ENCODE peak calls at places on chromosomes 4 and X, in six cellular contexts. D is body of pancreas, X is HCT116, W is IMR-90, F is GM12878, Z is transverse colon. N is an unnamed sample. For H3K4me1, the result is how much of the 10 kb centered on the place peaks cover.

GRCh38 chrX:47581731-47582647 is at the start of gene TIMP1:
- DNase-seq in D (peak), X (peak), W (peak), F (peak), Z (peak), N (peak)

GRCh38 chrX:16804923-16805464 is 18.7 kb downstream of the TXLNG start:
- DNase-seq in D (no peak), X (no peak), W (no peak), F (no peak), Z (no peak), N (no peak)

GRCh38 chrX:5242091-5242790 is 986.4 kb downstream of the NLGN4X start:
- DNase-seq in D (no peak), X (no peak), W (no peak), F (no peak), Z (no peak), N (no peak)

GRCh38 chr4:110840221-110840654 is 217.4 kb upstream of the PITX2 start:
- DNase-seq in D (no peak), X (no peak), W (peak), F (no peak), Z (no peak), N (no peak)

GRCh38 chrX:153556767-153557166 is 39.3 kb downstream of the ATP2B3 start:
- DNase-seq in D (no peak), X (no peak), W (no peak), F (no peak), Z (no peak), N (no peak)

GRCh38 chr4:183417356-183417755 is 27.1 kb upstream of the CDKN2AIP start:
- DNase-seq in D (no peak), X (no peak), W (no peak), F (no peak), Z (no peak), N (no peak)

GRCh38 chr4:177879851-177880250 is 437.6 kb upstream of the AGA start:
- DNase-seq in D (no peak), X (peak), W (no peak), F (no peak), Z (no peak), N (peak)

GRCh38 chrX:41468647-41469323 is 21.6 kb downstream of the NYX start:
- DNase-seq in D (no peak), X (no peak), W (peak), F (no peak), Z (no peak), N (no peak)

GRCh38 chr4:188704288-188704687 is 565.0 kb downstream of the TRIML1 start:
- DNase-seq in D (no peak), X (no peak), W (no peak), F (no peak), Z (no peak), N (no peak)

GRCh38 chr4:15002659-15003440 is 569 bp downstream of the CPEB2 start:
- DNase-seq in D (peak), X (no peak), W (peak), F (peak), Z (peak), N (peak)

GRCh38 chr4:150972592-150972991 is 42.5 kb downstream of the LRBA start:
- DNase-seq in D (no peak), X (no peak), W (peak), F (no peak), Z (no peak), N (no peak)

GRCh38 chr4:25913851-25914669 is at the start of gene SMIM20:
- DNase-seq in D (peak), X (peak), W (peak), F (peak), Z (peak), N (peak)
- TF ChIP-seq POLR2A in D (peak), X (peak), W (peak), F (peak), Z (peak), N (peak)

GRCh38 chr4:76704133-76704881 is 193.6 kb downstream of the SOWAHB start:
- DNase-seq in D (peak), X (peak), W (peak), F (no peak), Z (peak), N (no peak)
- H3K4me1 ChIP-seq in D (under half), X (under half), W (under half), F (under half), Z (under half), N (half or more)

DNA sequence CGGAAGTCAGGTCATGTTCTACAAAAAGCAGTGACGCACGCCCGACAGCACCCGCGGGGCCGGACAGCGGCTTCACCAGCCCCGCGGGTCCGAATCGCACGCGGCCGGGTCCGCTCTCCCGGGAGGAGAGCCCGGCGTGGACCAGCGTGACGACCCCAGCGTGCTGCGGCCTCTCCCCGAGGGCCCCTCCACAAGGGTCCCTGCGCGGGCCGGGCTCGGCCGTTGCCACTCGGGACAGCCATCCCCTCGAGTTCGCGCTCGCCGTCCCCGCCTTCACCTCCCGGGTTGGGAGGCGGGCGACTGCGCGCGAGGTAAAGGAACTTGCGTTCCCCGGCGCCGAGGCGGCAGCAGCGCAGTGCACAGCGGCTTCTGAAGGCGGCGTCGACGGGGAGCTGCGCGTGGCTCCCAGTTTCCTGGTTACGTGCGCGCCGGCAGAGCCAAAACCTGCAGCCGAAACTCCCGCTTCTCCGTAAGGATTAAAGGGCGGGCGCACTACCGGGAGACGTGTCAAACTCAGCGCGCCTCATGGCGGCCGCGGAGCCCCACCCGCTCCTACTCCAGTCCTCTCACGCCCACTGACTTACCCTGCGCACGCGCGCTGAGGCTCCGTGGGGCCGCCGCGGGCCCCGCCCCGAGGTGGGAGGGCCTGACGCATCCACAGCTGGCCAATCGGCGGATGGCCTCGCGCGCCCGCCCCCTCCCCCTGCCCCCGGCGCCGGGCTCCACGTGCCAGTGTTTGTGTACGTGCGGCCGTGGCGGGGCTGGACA is 416 bp upstream of the LRP2BP start:
- DNase-seq in D (peak), X (peak), W (peak), F (peak), Z (peak), N (peak)
- TF ChIP-seq POLR2A in D (peak), X (peak), W (peak), F (peak), Z (peak), N (peak)

DNA sequence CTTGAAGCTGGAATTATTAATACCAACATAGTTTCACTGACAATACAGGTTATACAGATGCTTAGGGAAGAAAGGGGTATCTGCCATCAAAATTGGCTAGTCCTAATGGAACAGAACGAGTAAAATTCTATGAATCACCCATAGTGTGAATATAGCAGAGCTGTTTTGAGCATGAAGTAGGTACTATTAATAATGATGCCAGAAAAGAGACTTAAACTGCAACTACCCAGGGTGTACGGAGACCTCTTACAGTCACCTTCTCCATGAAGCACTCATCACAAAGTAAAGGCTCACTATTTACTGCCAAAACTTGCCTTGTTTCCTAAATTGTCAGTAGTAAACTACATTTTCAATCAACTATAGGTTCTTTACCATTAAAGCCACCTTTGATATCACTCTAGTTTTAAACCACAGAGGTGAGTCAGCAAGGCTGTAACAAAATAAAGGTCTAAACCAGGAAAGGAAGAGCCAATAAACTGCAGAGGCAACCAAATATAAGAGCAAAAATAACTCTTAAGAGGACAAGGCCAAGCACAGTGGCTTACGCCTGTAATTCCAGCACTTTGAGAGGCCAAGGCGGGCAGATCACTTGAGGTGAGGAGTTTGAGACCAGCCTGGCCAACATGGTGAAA is 114.4 kb downstream of the FRYL start:
- DNase-seq in D (no peak), X (peak), W (peak), F (no peak), Z (no peak), N (no peak)
- H3K4me1 ChIP-seq in D (under half), X (under half), W (under half), F (under half), Z (under half), N (under half)

GRCh38 chrX:154804957-154805695 is at the start of gene MPP1:
- DNase-seq in D (peak), X (peak), W (peak), F (peak), Z (peak), N (peak)
- TF ChIP-seq POLR2A in D (peak), X (no peak), W (no peak), F (peak), Z (peak), N (peak)

DNA sequence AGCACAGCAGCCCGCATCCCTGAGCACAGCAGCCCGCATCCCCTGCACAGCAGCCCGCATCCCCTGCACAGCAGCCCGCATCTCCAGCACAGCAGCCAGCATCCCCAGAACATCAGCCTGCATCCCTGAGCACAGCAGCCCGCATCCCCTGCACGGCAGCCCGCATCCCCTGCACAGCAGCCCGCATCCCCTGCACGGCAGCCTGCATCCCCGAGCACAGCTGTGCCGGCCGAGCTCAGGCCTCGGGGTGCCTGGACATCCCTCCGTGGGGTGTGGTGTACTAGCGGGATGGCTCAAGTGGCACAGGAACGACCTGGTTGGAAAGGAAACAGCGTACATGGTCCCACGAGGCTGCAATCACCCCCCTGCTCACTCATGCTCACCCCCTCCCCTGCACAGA is 26.8 kb downstream of the ABLIM2 start:
- DNase-seq in D (no peak), X (no peak), W (no peak), F (no peak), Z (no peak), N (no peak)
- H3K4me1 ChIP-seq in D (under half), X (under half), W (under half), F (under half), Z (under half), N (under half)